ENCODE peak calls at places on chromosome 19, in five cellular contexts. F, T, Q, P and B are unnamed samples.

GRCh38 chr19:38155453-38155852 is 68.6 kb downstream of the DPF1 start:
- DNase-seq in T (no peak), F (no peak), P (no peak), Q (no peak), B (no peak)

GRCh38 chr19:38134538-38135149 is 89.4 kb downstream of the DPF1 start:
- DNase-seq in F (peak; percentile 65), Q (no peak), T (no peak), P (no peak), B (no peak)

GRCh38 chr19:41887711-41888382 is 4.9 kb downstream of the ARHGEF1 start:
- DNase-seq in T (no peak), P (peak; percentile 85), Q (no peak), F (no peak), B (no peak)

GRCh38 chr19:14089662-14090508 is 666 bp downstream of the SAMD1 start:
- DNase-seq in F (peak; percentile 85), P (peak; percentile 92), Q (no peak), T (no peak), B (no peak)

GRCh38 chr19:44530777-44531176 is 1.3 kb upstream of the CEACAM20 start:
- DNase-seq in P (no peak), Q (no peak), F (no peak), T (no peak), B (no peak)

GRCh38 chr19:49497047-49497789 is 984 bp downstream of the RPS11 start:
- DNase-seq in Q (peak; percentile 51), T (peak; percentile 84), F (peak; percentile 68), P (no peak), B (no peak)

GRCh38 chr19:42038675-42039074 is 31.3 kb downstream of the GRIK5 start:
- DNase-seq in Q (no peak), P (no peak), T (no peak), F (no peak), B (no peak)

GRCh38 chr19:37941820-37942515 is 35.0 kb downstream of the SIPA1L3 start:
- DNase-seq in Q (no peak), T (no peak), P (no peak), F (no peak), B (no peak)

GRCh38 chr19:19385900-19386339 is 19.6 kb upstream of the GATAD2A start:
- DNase-seq in Q (no peak), F (no peak), P (peak; percentile 95), T (peak; percentile 81), B (no peak)

GRCh38 chr19:367963-368623 is 23.5 kb upstream of the MIER2 start:
- DNase-seq in P (no peak), T (peak; percentile 65), Q (no peak), F (no peak), B (no peak)

GRCh38 chr19:57701625-57702024 is 7.4 kb downstream of the ZNF154 start:
- DNase-seq in Q (no peak), F (no peak), P (no peak), T (no peak), B (no peak)

GRCh38 chr19:46205183-46205984 is 24.2 kb upstream of the IGFL1 start:
- DNase-seq in F (no peak), T (no peak), P (no peak), Q (no peak), B (no peak)

GRCh38 chr19:55369651-55370304 is 485 bp downstream of the IL11 start:
- DNase-seq in P (peak; percentile 82), F (peak; percentile 96), T (no peak), Q (no peak), B (no peak)

GRCh38 chr19:572891-573825 is 762 bp downstream of the BSG start:
- DNase-seq in F (peak; percentile 69), Q (no peak), P (no peak), T (no peak), B (no peak)

GRCh38 chr19:30209617-30210600 is 162.3 kb upstream of the ZNF536 start:
- DNase-seq in P (peak; percentile 56), T (no peak), F (peak; percentile 39), Q (no peak), B (no peak)

GRCh38 chr19:46760363-46760762 is 14.1 kb upstream of the STRN4 start:
- DNase-seq in T (no peak), Q (no peak), F (no peak), P (no peak), B (no peak)

GRCh38 chr19:44587863-44588752 is 25.3 kb upstream of the IGSF23 start:
- DNase-seq in Q (no peak), F (no peak), P (no peak), T (no peak), B (no peak)

GRCh38 chr19:55460670-55461258 is 678 bp downstream of the ISOC2 start:
- DNase-seq in T (peak; percentile 92), Q (peak; percentile 68), P (peak; percentile 93), F (peak; percentile 92), B (peak; percentile 96)

GRCh38 chr19:49689133-49690072 is at the start of gene ADM5:
- DNase-seq in P (peak; percentile 89), Q (no peak), F (peak; percentile 82), T (peak; percentile 83), B (no peak)

GRCh38 chr19:52871466-52871865 is 14.0 kb upstream of the ZNF468 start:
- DNase-seq in T (no peak), F (no peak), P (no peak), Q (no peak), B (no peak)

GRCh38 chr19:5154129-5154798 is 185.4 kb downstream of the KDM4B start:
- DNase-seq in Q (no peak), F (peak; percentile 82), T (peak; percentile 77), P (peak; percentile 53), B (no peak)

GRCh38 chr19:55703790-55704215 is 28.8 kb downstream of the EPN1 start:
- DNase-seq in Q (no peak), P (peak; percentile 90), F (peak; percentile 83), T (no peak), B (no peak)

GRCh38 chr19:5131866-5132561 is 163.1 kb downstream of the KDM4B start:
- DNase-seq in F (no peak), T (no peak), P (peak; percentile 82), Q (no peak), B (no peak)

GRCh38 chr19:46821512-46822359 is 28.9 kb downstream of the AP2S1 start:
- DNase-seq in F (no peak), Q (no peak), P (peak; percentile 68), T (no peak), B (no peak)

GRCh38 chr19:31340059-31341025 is 8.9 kb downstream of the TSHZ3 start:
- DNase-seq in Q (no peak), T (no peak), P (peak; percentile 32), F (peak; percentile 74), B (no peak)

GRCh38 chr19:27657271-27658051 is 1555.5 kb downstream of the UQCRFS1 start:
- DNase-seq in T (peak; percentile 43), P (no peak), F (no peak), Q (no peak), B (peak; percentile 64)

GRCh38 chr19:31171936-31172335 is 177.3 kb downstream of the TSHZ3 start:
- DNase-seq in T (no peak), F (no peak), P (no peak), Q (no peak), B (peak; percentile 88)

GRCh38 chr19:17495639-17496265 is 15.7 kb upstream of the PGLS start:
- DNase-seq in F (peak; percentile 7), P (no peak), T (no peak), Q (no peak), B (no peak)

GRCh38 chr19:17500447-17501198 is 10.8 kb upstream of the PGLS start:
- DNase-seq in T (no peak), F (no peak), Q (no peak), P (peak; percentile 70), B (no peak)

GRCh38 chr19:17496337-17496997 is 15.0 kb upstream of the PGLS start:
- DNase-seq in P (peak; percentile 86), F (peak; percentile 91), T (peak; percentile 85), Q (no peak), B (no peak)

GRCh38 chr19:17503240-17503639 is 8.2 kb upstream of the PGLS start:
- DNase-seq in P (no peak), Q (no peak), T (no peak), F (no peak), B (no peak)

GRCh38 chr19:17497149-17497798 is 14.2 kb upstream of the PGLS start:
- DNase-seq in P (peak; percentile 82), Q (no peak), T (no peak), F (peak; percentile 12), B (no peak)
- TF ChIP-seq EP300 in P (no peak), Q (no peak), T (no peak), F (no peak), B (no peak)

GRCh38 chr19:13016245-13016627 is 21.0 kb downstream of the NFIX start:
- DNase-seq in P (no peak), T (no peak), Q (no peak), F (no peak), B (no peak)

GRCh38 chr19:13013649-13014048 is 18.4 kb downstream of the NFIX start:
- DNase-seq in P (no peak), F (no peak), T (no peak), Q (no peak), B (no peak)

GRCh38 chr19:13015361-13016231 is 20.3 kb downstream of the NFIX start:
- DNase-seq in F (no peak), Q (no peak), P (no peak), T (no peak), B (no peak)

GRCh38 chr19:13014101-13014920 is 19.0 kb downstream of the NFIX start:
- DNase-seq in T (no peak), F (no peak), P (peak; percentile 83), Q (no peak), B (no peak)

DNA sequence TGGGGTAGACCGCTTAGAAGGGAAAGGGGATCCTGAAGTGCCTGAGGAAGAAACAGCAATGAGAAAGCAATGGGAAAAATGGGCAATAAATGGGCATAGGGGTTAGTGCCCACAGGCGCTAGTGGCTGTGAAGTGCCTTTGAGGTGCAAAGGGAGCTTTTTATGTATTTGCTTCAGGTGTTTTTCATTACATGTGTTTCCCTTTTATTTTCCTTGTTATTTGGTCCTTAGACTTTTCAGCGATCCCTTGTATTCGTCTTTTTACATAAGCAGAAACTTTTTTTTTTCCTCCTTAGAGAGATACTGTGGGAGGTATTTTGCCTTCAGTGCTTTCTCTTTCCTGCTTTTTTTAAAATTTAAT is 19.6 kb downstream of the NFIX start:
- DNase-seq in P (no peak), Q (no peak), T (no peak), F (no peak), B (no peak)
- H3K27ac ChIP-seq in P (peak overlapping the region; percentile 82), Q (peak overlapping the region; percentile 83), T (peak overlapping the region; percentile 97), F (peak overlapping the region; percentile 11), B (peak overlapping the region; percentile 91)

GRCh38 chr19:9768175-9769112 is at the start of gene ZNF846:
- DNase-seq in T (peak; percentile 93), Q (peak; percentile 76), F (peak; percentile 95), P (peak; percentile 99), B (peak; percentile 97)
- TF ChIP-seq EP300 in T (no peak), Q (peak; percentile 94), F (no peak), P (no peak), B (no peak)

DNA sequence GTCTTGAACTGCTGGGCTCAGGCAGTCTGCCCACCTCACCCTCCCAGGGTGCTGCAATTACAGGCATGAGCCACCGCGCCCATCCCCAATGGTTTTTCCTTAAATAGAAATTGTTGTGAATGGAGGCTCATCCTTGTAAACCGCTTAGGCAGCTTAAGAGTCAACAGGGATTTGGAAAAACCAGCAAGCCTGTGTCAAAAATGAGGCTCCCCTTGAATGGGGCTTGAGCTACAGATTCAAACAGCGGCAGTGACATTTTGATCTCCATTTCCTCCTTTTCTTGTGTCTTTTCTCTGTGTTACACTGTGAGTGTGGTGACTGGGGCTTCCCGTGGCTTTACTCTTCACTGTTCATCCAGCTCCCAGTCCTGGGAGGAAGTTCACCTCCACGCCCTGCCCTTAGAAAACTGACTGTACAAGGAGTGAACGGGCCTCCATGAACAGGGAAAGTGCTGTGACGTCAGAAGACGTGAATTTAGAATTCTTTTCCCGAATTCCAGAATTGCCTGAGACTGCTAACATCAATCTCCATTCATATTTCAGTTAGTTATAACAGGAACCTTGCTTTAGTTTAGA is 15.3 kb upstream of the RAB8A start:
- DNase-seq in Q (no peak), P (no peak), F (no peak), T (no peak), B (no peak)
- H3K27ac ChIP-seq in Q (peak overlapping the region; percentile 80), P (no peak overlapping the region), F (no peak overlapping the region), T (no peak overlapping the region), B (peak overlapping the region; percentile 100)